ENCODE peak calls at places on chromosomes 5 and 9, in seven cellular contexts. One of them, this sample, is unnamed.

GRCh38 chr5:105409695-105410094 is 1847.1 kb upstream of the NUDT12 start:
- DNase-seq in fibroblast of villous mesenchyme: no peak
- DNase-seq in LHCN-M2: no peak
- DNase-seq in ELR: no peak
- DNase-seq in activated T-helper 1 cell treated with anti-CD3 and anti-CD28 coated beads, Interleukin-2, amount 50 U/mL, for 16 hours: no peak
- DNase-seq in HT-29: no peak
- DNase-seq in fibroblast of lung: no peak
- DNase-seq in this sample: no peak

GRCh38 chr9:80175286-80175906 is 603.6 kb downstream of the TLE4 start:
- DNase-seq in fibroblast of villous mesenchyme: peak
- DNase-seq in LHCN-M2: peak
- DNase-seq in ELR: peak
- DNase-seq in activated T-helper 1 cell treated with anti-CD3 and anti-CD28 coated beads, Interleukin-2, amount 50 U/mL, for 16 hours: no peak
- DNase-seq in HT-29: peak
- DNase-seq in fibroblast of lung: peak
- DNase-seq in this sample: no peak

GRCh38 chr5:43663916-43664315 is 60.9 kb downstream of the NNT start:
- DNase-seq in fibroblast of villous mesenchyme: peak
- DNase-seq in LHCN-M2: peak
- DNase-seq in ELR: no peak
- DNase-seq in activated T-helper 1 cell treated with anti-CD3 and anti-CD28 coated beads, Interleukin-2, amount 50 U/mL, for 16 hours: no peak
- DNase-seq in HT-29: no peak
- DNase-seq in fibroblast of lung: no peak
- DNase-seq in this sample: no peak

GRCh38 chr9:127051881-127052595 is 70.4 kb downstream of the ANGPTL2 start:
- DNase-seq in fibroblast of villous mesenchyme: no peak
- DNase-seq in LHCN-M2: no peak
- DNase-seq in ELR: no peak
- DNase-seq in activated T-helper 1 cell treated with anti-CD3 and anti-CD28 coated beads, Interleukin-2, amount 50 U/mL, for 16 hours: no peak
- DNase-seq in HT-29: no peak
- DNase-seq in fibroblast of lung: no peak
- DNase-seq in this sample: peak

GRCh38 chr9:108162664-108163063 is 673.1 kb upstream of the KLF4 start:
- DNase-seq in fibroblast of villous mesenchyme: peak
- DNase-seq in LHCN-M2: peak
- DNase-seq in ELR: peak
- DNase-seq in activated T-helper 1 cell treated with anti-CD3 and anti-CD28 coated beads, Interleukin-2, amount 50 U/mL, for 16 hours: no peak
- DNase-seq in HT-29: no peak
- DNase-seq in fibroblast of lung: peak
- DNase-seq in this sample: no peak

GRCh38 chr9:85178486-85178885 is 509.0 kb downstream of the NTRK2 start:
- DNase-seq in fibroblast of villous mesenchyme: no peak
- DNase-seq in LHCN-M2: no peak
- DNase-seq in ELR: no peak
- DNase-seq in activated T-helper 1 cell treated with anti-CD3 and anti-CD28 coated beads, Interleukin-2, amount 50 U/mL, for 16 hours: no peak
- DNase-seq in HT-29: no peak
- DNase-seq in fibroblast of lung: no peak
- DNase-seq in this sample: no peak

GRCh38 chr5:110478899-110479298 is 247.6 kb downstream of the TMEM232 start:
- DNase-seq in fibroblast of villous mesenchyme: peak
- DNase-seq in LHCN-M2: peak
- DNase-seq in ELR: peak
- DNase-seq in activated T-helper 1 cell treated with anti-CD3 and anti-CD28 coated beads, Interleukin-2, amount 50 U/mL, for 16 hours: no peak
- DNase-seq in HT-29: peak
- DNase-seq in fibroblast of lung: peak
- DNase-seq in this sample: no peak

GRCh38 chr5:149799119-149799623 is 69.1 kb downstream of the PPARGC1B start:
- DNase-seq in fibroblast of villous mesenchyme: peak
- DNase-seq in LHCN-M2: peak
- DNase-seq in ELR: peak
- DNase-seq in activated T-helper 1 cell treated with anti-CD3 and anti-CD28 coated beads, Interleukin-2, amount 50 U/mL, for 16 hours: no peak
- DNase-seq in HT-29: no peak
- DNase-seq in fibroblast of lung: peak
- DNase-seq in this sample: no peak

GRCh38 chr5:132385321-132386105 is 16.0 kb downstream of the SLC22A5 start:
- DNase-seq in fibroblast of villous mesenchyme: peak
- DNase-seq in LHCN-M2: peak
- DNase-seq in ELR: peak
- DNase-seq in activated T-helper 1 cell treated with anti-CD3 and anti-CD28 coated beads, Interleukin-2, amount 50 U/mL, for 16 hours: peak
- DNase-seq in HT-29: peak
- DNase-seq in fibroblast of lung: peak
- DNase-seq in this sample: no peak

GRCh38 chr9:93082841-93083411 is 13.1 kb upstream of the CARD19 start:
- DNase-seq in fibroblast of villous mesenchyme: no peak
- DNase-seq in LHCN-M2: no peak
- DNase-seq in ELR: no peak
- DNase-seq in activated T-helper 1 cell treated with anti-CD3 and anti-CD28 coated beads, Interleukin-2, amount 50 U/mL, for 16 hours: no peak
- DNase-seq in HT-29: no peak
- DNase-seq in fibroblast of lung: no peak
- DNase-seq in this sample: no peak

GRCh38 chr5:112338681-112339337 is 80.3 kb downstream of the EPB41L4A start:
- DNase-seq in fibroblast of villous mesenchyme: peak
- DNase-seq in LHCN-M2: peak
- DNase-seq in ELR: peak
- DNase-seq in activated T-helper 1 cell treated with anti-CD3 and anti-CD28 coated beads, Interleukin-2, amount 50 U/mL, for 16 hours: no peak
- DNase-seq in HT-29: no peak
- DNase-seq in fibroblast of lung: peak
- DNase-seq in this sample: no peak

GRCh38 chr9:101516655-101517054 is 17.0 kb upstream of the RNF20 start:
- DNase-seq in fibroblast of villous mesenchyme: no peak
- DNase-seq in LHCN-M2: no peak
- DNase-seq in ELR: no peak
- DNase-seq in activated T-helper 1 cell treated with anti-CD3 and anti-CD28 coated beads, Interleukin-2, amount 50 U/mL, for 16 hours: no peak
- DNase-seq in HT-29: no peak
- DNase-seq in fibroblast of lung: no peak
- DNase-seq in this sample: no peak

GRCh38 chr5:132055441-132055807 is 5.0 kb upstream of the IL3 start:
- DNase-seq in fibroblast of villous mesenchyme: no peak
- DNase-seq in LHCN-M2: no peak
- DNase-seq in ELR: no peak
- DNase-seq in activated T-helper 1 cell treated with anti-CD3 and anti-CD28 coated beads, Interleukin-2, amount 50 U/mL, for 16 hours: no peak
- DNase-seq in HT-29: no peak
- DNase-seq in fibroblast of lung: no peak
- DNase-seq in this sample: no peak

GRCh38 chr5:175317872-175318271 is 126.1 kb downstream of the DRD1 start:
- DNase-seq in fibroblast of villous mesenchyme: no peak
- DNase-seq in LHCN-M2: no peak
- DNase-seq in ELR: no peak
- DNase-seq in activated T-helper 1 cell treated with anti-CD3 and anti-CD28 coated beads, Interleukin-2, amount 50 U/mL, for 16 hours: no peak
- DNase-seq in HT-29: no peak
- DNase-seq in fibroblast of lung: no peak
- DNase-seq in this sample: no peak

GRCh38 chr5:94470802-94471201 is 147.6 kb downstream of the KIAA0825 start:
- DNase-seq in fibroblast of villous mesenchyme: no peak
- DNase-seq in LHCN-M2: no peak
- DNase-seq in ELR: no peak
- DNase-seq in activated T-helper 1 cell treated with anti-CD3 and anti-CD28 coated beads, Interleukin-2, amount 50 U/mL, for 16 hours: no peak
- DNase-seq in HT-29: no peak
- DNase-seq in fibroblast of lung: no peak
- DNase-seq in this sample: no peak

GRCh38 chr5:159478950-159479349 is 148.7 kb upstream of the IL12B start:
- DNase-seq in fibroblast of villous mesenchyme: no peak
- DNase-seq in LHCN-M2: no peak
- DNase-seq in ELR: no peak
- DNase-seq in activated T-helper 1 cell treated with anti-CD3 and anti-CD28 coated beads, Interleukin-2, amount 50 U/mL, for 16 hours: no peak
- DNase-seq in HT-29: no peak
- DNase-seq in fibroblast of lung: no peak
- DNase-seq in this sample: no peak

GRCh38 chr9:7570107-7570720 is 229.4 kb downstream of the DMAC1 start:
- DNase-seq in fibroblast of villous mesenchyme: peak
- DNase-seq in LHCN-M2: peak
- DNase-seq in ELR: peak
- DNase-seq in activated T-helper 1 cell treated with anti-CD3 and anti-CD28 coated beads, Interleukin-2, amount 50 U/mL, for 16 hours: peak
- DNase-seq in HT-29: peak
- DNase-seq in fibroblast of lung: peak
- DNase-seq in this sample: peak

GRCh38 chr9:95116002-95116819 is 201.3 kb downstream of the FANCC start:
- DNase-seq in fibroblast of villous mesenchyme: no peak
- DNase-seq in LHCN-M2: no peak
- DNase-seq in ELR: peak
- DNase-seq in activated T-helper 1 cell treated with anti-CD3 and anti-CD28 coated beads, Interleukin-2, amount 50 U/mL, for 16 hours: no peak
- DNase-seq in HT-29: peak
- DNase-seq in fibroblast of lung: no peak
- DNase-seq in this sample: no peak

GRCh38 chr5:123440456-123440855 is 17.3 kb upstream of the CEP120 start:
- DNase-seq in fibroblast of villous mesenchyme: no peak
- DNase-seq in LHCN-M2: no peak
- DNase-seq in ELR: peak
- DNase-seq in activated T-helper 1 cell treated with anti-CD3 and anti-CD28 coated beads, Interleukin-2, amount 50 U/mL, for 16 hours: no peak
- DNase-seq in HT-29: no peak
- DNase-seq in fibroblast of lung: no peak
- DNase-seq in this sample: no peak

GRCh38 chr5:149268928-149269557 is 2.6 kb upstream of the AFAP1L1 start:
- DNase-seq in fibroblast of villous mesenchyme: peak
- DNase-seq in LHCN-M2: peak
- DNase-seq in ELR: peak
- DNase-seq in activated T-helper 1 cell treated with anti-CD3 and anti-CD28 coated beads, Interleukin-2, amount 50 U/mL, for 16 hours: no peak
- DNase-seq in HT-29: peak
- DNase-seq in fibroblast of lung: peak
- DNase-seq in this sample: no peak

GRCh38 chr5:453725-454481 is 10.9 kb downstream of the EXOC3 start:
- DNase-seq in fibroblast of villous mesenchyme: no peak
- DNase-seq in LHCN-M2: no peak
- DNase-seq in ELR: no peak
- DNase-seq in activated T-helper 1 cell treated with anti-CD3 and anti-CD28 coated beads, Interleukin-2, amount 50 U/mL, for 16 hours: no peak
- DNase-seq in HT-29: no peak
- DNase-seq in fibroblast of lung: no peak
- DNase-seq in this sample: no peak

GRCh38 chr9:137972355-137972987 is 94.9 kb downstream of the CACNA1B start:
- DNase-seq in fibroblast of villous mesenchyme: no peak
- DNase-seq in LHCN-M2: no peak
- DNase-seq in ELR: no peak
- DNase-seq in activated T-helper 1 cell treated with anti-CD3 and anti-CD28 coated beads, Interleukin-2, amount 50 U/mL, for 16 hours: no peak
- DNase-seq in HT-29: no peak
- DNase-seq in fibroblast of lung: no peak
- DNase-seq in this sample: no peak

GRCh38 chr5:107915413-107915812 is 244.7 kb upstream of the EFNA5 start:
- DNase-seq in fibroblast of villous mesenchyme: peak
- DNase-seq in LHCN-M2: peak
- DNase-seq in ELR: no peak
- DNase-seq in activated T-helper 1 cell treated with anti-CD3 and anti-CD28 coated beads, Interleukin-2, amount 50 U/mL, for 16 hours: no peak
- DNase-seq in HT-29: no peak
- DNase-seq in fibroblast of lung: no peak
- DNase-seq in this sample: no peak

GRCh38 chr5:121189569-121190305 is 661.9 kb upstream of the FTMT start:
- DNase-seq in fibroblast of villous mesenchyme: peak
- DNase-seq in LHCN-M2: peak
- DNase-seq in ELR: peak
- DNase-seq in activated T-helper 1 cell treated with anti-CD3 and anti-CD28 coated beads, Interleukin-2, amount 50 U/mL, for 16 hours: no peak
- DNase-seq in HT-29: peak
- DNase-seq in fibroblast of lung: peak
- DNase-seq in this sample: no peak

GRCh38 chr5:149386166-149386565 is 7.1 kb upstream of the IL17B start:
- DNase-seq in fibroblast of villous mesenchyme: peak
- DNase-seq in LHCN-M2: no peak
- DNase-seq in ELR: no peak
- DNase-seq in activated T-helper 1 cell treated with anti-CD3 and anti-CD28 coated beads, Interleukin-2, amount 50 U/mL, for 16 hours: no peak
- DNase-seq in HT-29: no peak
- DNase-seq in fibroblast of lung: no peak
- DNase-seq in this sample: no peak

GRCh38 chr9:70525553-70525952 is 111.1 kb upstream of the KLF9 start:
- DNase-seq in fibroblast of villous mesenchyme: peak
- DNase-seq in LHCN-M2: peak
- DNase-seq in ELR: peak
- DNase-seq in activated T-helper 1 cell treated with anti-CD3 and anti-CD28 coated beads, Interleukin-2, amount 50 U/mL, for 16 hours: no peak
- DNase-seq in HT-29: no peak
- DNase-seq in fibroblast of lung: peak
- DNase-seq in this sample: no peak

GRCh38 chr5:4737868-4738267 is 402.3 kb upstream of the ADAMTS16 start:
- DNase-seq in fibroblast of villous mesenchyme: no peak
- DNase-seq in LHCN-M2: no peak
- DNase-seq in ELR: no peak
- DNase-seq in activated T-helper 1 cell treated with anti-CD3 and anti-CD28 coated beads, Interleukin-2, amount 50 U/mL, for 16 hours: no peak
- DNase-seq in HT-29: no peak
- DNase-seq in fibroblast of lung: no peak
- DNase-seq in this sample: no peak

GRCh38 chr5:7850241-7850532 is 746 bp downstream of the CFAP90 start:
- DNase-seq in fibroblast of villous mesenchyme: no peak
- DNase-seq in LHCN-M2: no peak
- DNase-seq in ELR: no peak
- DNase-seq in activated T-helper 1 cell treated with anti-CD3 and anti-CD28 coated beads, Interleukin-2, amount 50 U/mL, for 16 hours: no peak
- DNase-seq in HT-29: no peak
- DNase-seq in fibroblast of lung: no peak
- DNase-seq in this sample: no peak

GRCh38 chr5:115573133-115573532 is 28.6 kb upstream of the FEM1C start:
- DNase-seq in fibroblast of villous mesenchyme: no peak
- DNase-seq in LHCN-M2: peak
- DNase-seq in ELR: peak
- DNase-seq in activated T-helper 1 cell treated with anti-CD3 and anti-CD28 coated beads, Interleukin-2, amount 50 U/mL, for 16 hours: no peak
- DNase-seq in HT-29: no peak
- DNase-seq in fibroblast of lung: peak
- DNase-seq in this sample: no peak

GRCh38 chr5:156482816-156483215 is 155.9 kb downstream of the SGCD start:
- DNase-seq in fibroblast of villous mesenchyme: no peak
- DNase-seq in LHCN-M2: peak
- DNase-seq in ELR: no peak
- DNase-seq in activated T-helper 1 cell treated with anti-CD3 and anti-CD28 coated beads, Interleukin-2, amount 50 U/mL, for 16 hours: no peak
- DNase-seq in HT-29: no peak
- DNase-seq in fibroblast of lung: no peak
- DNase-seq in this sample: no peak

GRCh38 chr5:172772112-172772906 is 1.3 kb upstream of the DUSP1 start:
- DNase-seq in fibroblast of villous mesenchyme: peak
- DNase-seq in LHCN-M2: peak
- DNase-seq in ELR: peak
- DNase-seq in activated T-helper 1 cell treated with anti-CD3 and anti-CD28 coated beads, Interleukin-2, amount 50 U/mL, for 16 hours: peak
- DNase-seq in HT-29: peak
- DNase-seq in fibroblast of lung: peak
- DNase-seq in this sample: no peak

GRCh38 chr9:133105461-133105770 is 15.6 kb downstream of the RALGDS start:
- DNase-seq in fibroblast of villous mesenchyme: no peak
- DNase-seq in LHCN-M2: no peak
- DNase-seq in ELR: no peak
- DNase-seq in activated T-helper 1 cell treated with anti-CD3 and anti-CD28 coated beads, Interleukin-2, amount 50 U/mL, for 16 hours: no peak
- DNase-seq in HT-29: no peak
- DNase-seq in fibroblast of lung: no peak
- DNase-seq in this sample: no peak

GRCh38 chr9:121281614-121282291 is 13.8 kb downstream of the GSN start:
- DNase-seq in fibroblast of villous mesenchyme: peak
- DNase-seq in LHCN-M2: no peak
- DNase-seq in ELR: peak
- DNase-seq in activated T-helper 1 cell treated with anti-CD3 and anti-CD28 coated beads, Interleukin-2, amount 50 U/mL, for 16 hours: no peak
- DNase-seq in HT-29: peak
- DNase-seq in fibroblast of lung: peak
- DNase-seq in this sample: no peak

GRCh38 chr9:82412586-82412985 is 424.0 kb downstream of the SPATA31D1 start:
- DNase-seq in fibroblast of villous mesenchyme: no peak
- DNase-seq in LHCN-M2: no peak
- DNase-seq in ELR: no peak
- DNase-seq in activated T-helper 1 cell treated with anti-CD3 and anti-CD28 coated beads, Interleukin-2, amount 50 U/mL, for 16 hours: no peak
- DNase-seq in HT-29: no peak
- DNase-seq in fibroblast of lung: peak
- DNase-seq in this sample: no peak

GRCh38 chr5:56415356-56415765 is 182.2 kb upstream of the ANKRD55 start:
- DNase-seq in fibroblast of villous mesenchyme: peak
- DNase-seq in LHCN-M2: no peak
- DNase-seq in ELR: peak
- DNase-seq in activated T-helper 1 cell treated with anti-CD3 and anti-CD28 coated beads, Interleukin-2, amount 50 U/mL, for 16 hours: no peak
- DNase-seq in HT-29: peak
- DNase-seq in fibroblast of lung: peak
- DNase-seq in this sample: no peak

GRCh38 chr5:74762599-74762998 is 4.3 kb downstream of the GFM2 start:
- DNase-seq in fibroblast of villous mesenchyme: peak
- DNase-seq in LHCN-M2: peak
- DNase-seq in ELR: peak
- DNase-seq in activated T-helper 1 cell treated with anti-CD3 and anti-CD28 coated beads, Interleukin-2, amount 50 U/mL, for 16 hours: no peak
- DNase-seq in HT-29: peak
- DNase-seq in fibroblast of lung: peak
- DNase-seq in this sample: no peak